ENCODE peak calls at places on chromosomes 1 and 21, in five cellular contexts. One of them, this sample, is unnamed.

GRCh38 chr21:44306926-44307687 is 7.3 kb downstream of the PFKL start:
- DNase-seq in stimulated activated naive B cell treated with anti-CD40 and anti-IgM and Interleukin-4, amounts not matched to agents 10 μg/mL and 1 μg/mL and 100 μg/mL, for 72 hours: no peak
- DNase-seq in anterior cingulate cortex: no peak
- DNase-seq in adipocyte: no peak
- DNase-seq in naive thymus-derived CD4-positive, alpha-beta T cell: no peak
- DNase-seq in this sample: peak

GRCh38 chr1:163170975-163171676 is 31.6 kb downstream of the RGS5 start:
- DNase-seq in naive thymus-derived CD4-positive, alpha-beta T cell: no peak
- DNase-seq in stimulated activated naive B cell treated with anti-CD40 and anti-IgM and Interleukin-4, amounts not matched to agents 10 μg/mL and 1 μg/mL and 100 μg/mL, for 72 hours: no peak
- DNase-seq in adipocyte: peak
- DNase-seq in anterior cingulate cortex: no peak
- DNase-seq in this sample: peak

GRCh38 chr21:45532826-45533730 is 9.2 kb downstream of the SLC19A1 start:
- DNase-seq in adipocyte: no peak
- DNase-seq in naive thymus-derived CD4-positive, alpha-beta T cell: no peak
- DNase-seq in anterior cingulate cortex: no peak
- DNase-seq in stimulated activated naive B cell treated with anti-CD40 and anti-IgM and Interleukin-4, amounts not matched to agents 10 μg/mL and 1 μg/mL and 100 μg/mL, for 72 hours: no peak
- DNase-seq in this sample: no peak

GRCh38 chr1:40703316-40703715 is 11.8 kb downstream of the NFYC start:
- DNase-seq in naive thymus-derived CD4-positive, alpha-beta T cell: no peak
- DNase-seq in adipocyte: peak
- DNase-seq in anterior cingulate cortex: no peak
- DNase-seq in stimulated activated naive B cell treated with anti-CD40 and anti-IgM and Interleukin-4, amounts not matched to agents 10 μg/mL and 1 μg/mL and 100 μg/mL, for 72 hours: no peak
- DNase-seq in this sample: peak

GRCh38 chr1:164880644-164881043 is 321.7 kb downstream of the PBX1 start:
- DNase-seq in anterior cingulate cortex: no peak
- DNase-seq in stimulated activated naive B cell treated with anti-CD40 and anti-IgM and Interleukin-4, amounts not matched to agents 10 μg/mL and 1 μg/mL and 100 μg/mL, for 72 hours: no peak
- DNase-seq in naive thymus-derived CD4-positive, alpha-beta T cell: no peak
- DNase-seq in adipocyte: no peak
- DNase-seq in this sample: no peak

GRCh38 chr1:227170361-227171166 is 147.7 kb downstream of the CDC42BPA start:
- DNase-seq in anterior cingulate cortex: no peak
- DNase-seq in adipocyte: no peak
- DNase-seq in naive thymus-derived CD4-positive, alpha-beta T cell: no peak
- DNase-seq in stimulated activated naive B cell treated with anti-CD40 and anti-IgM and Interleukin-4, amounts not matched to agents 10 μg/mL and 1 μg/mL and 100 μg/mL, for 72 hours: no peak
- DNase-seq in this sample: peak

GRCh38 chr1:94863297-94863911 is 43.2 kb downstream of the SLC44A3 start:
- DNase-seq in adipocyte: peak
- DNase-seq in stimulated activated naive B cell treated with anti-CD40 and anti-IgM and Interleukin-4, amounts not matched to agents 10 μg/mL and 1 μg/mL and 100 μg/mL, for 72 hours: no peak
- DNase-seq in anterior cingulate cortex: no peak
- DNase-seq in naive thymus-derived CD4-positive, alpha-beta T cell: no peak
- DNase-seq in this sample: peak

GRCh38 chr21:29145354-29145782 is 14.9 kb downstream of the MAP3K7CL start:
- DNase-seq in stimulated activated naive B cell treated with anti-CD40 and anti-IgM and Interleukin-4, amounts not matched to agents 10 μg/mL and 1 μg/mL and 100 μg/mL, for 72 hours: no peak
- DNase-seq in adipocyte: peak
- DNase-seq in naive thymus-derived CD4-positive, alpha-beta T cell: no peak
- DNase-seq in anterior cingulate cortex: no peak
- DNase-seq in this sample: peak

GRCh38 chr21:31686272-31686913 is 26.9 kb downstream of the SOD1 start:
- DNase-seq in adipocyte: no peak
- DNase-seq in naive thymus-derived CD4-positive, alpha-beta T cell: no peak
- DNase-seq in anterior cingulate cortex: no peak
- DNase-seq in stimulated activated naive B cell treated with anti-CD40 and anti-IgM and Interleukin-4, amounts not matched to agents 10 μg/mL and 1 μg/mL and 100 μg/mL, for 72 hours: no peak
- DNase-seq in this sample: no peak

GRCh38 chr1:180211156-180211859 is 18.8 kb upstream of the LHX4 start:
- DNase-seq in naive thymus-derived CD4-positive, alpha-beta T cell: no peak
- DNase-seq in anterior cingulate cortex: no peak
- DNase-seq in adipocyte: no peak
- DNase-seq in stimulated activated naive B cell treated with anti-CD40 and anti-IgM and Interleukin-4, amounts not matched to agents 10 μg/mL and 1 μg/mL and 100 μg/mL, for 72 hours: no peak
- DNase-seq in this sample: no peak